ENCODE peak calls at places on chromosomes 7 and 10, in ten cellular contexts. B is fibroblast of lung, N is choroid plexus epithelial cell, E is GM12865, G is endothelial cell, X is WTC11, Y is lower leg skin, V is OCI-LY7, L is upper lobe of left lung, W is neural progenitor cell. C is an unnamed sample.

GRCh38 chr10:33157108-33157507 is 177.4 kb downstream of the NRP1 start:
- DNase-seq in L (no peak), V (no peak), N (peak; percentile 74), G (no peak), W (no peak), E (no peak), Y (no peak), X (no peak), B (peak; percentile 69), C (no peak)

GRCh38 chr10:96967847-96968246 is 135.7 kb downstream of the LCOR start:
- DNase-seq in L (no peak), G (no peak), X (no peak), B (peak; percentile 68), N (peak; percentile 26), E (no peak), W (no peak), V (no peak), Y (no peak), C (no peak)

GRCh38 chr7:104923010-104923421 is 91.0 kb upstream of the KMT2E start:
- DNase-seq in L (no peak), G (peak; percentile 71), X (peak; percentile 73), E (peak; percentile 93), N (peak; percentile 94), B (peak; percentile 82), V (peak; percentile 92), W (peak; percentile 86), Y (peak; percentile 79), C (peak; percentile 73)

GRCh38 chr10:74113546-74113945 is 37.1 kb downstream of the AP3M1 start:
- DNase-seq in Y (no peak), E (no peak), L (no peak), W (no peak), V (no peak), X (no peak), N (peak; percentile 46), B (peak; percentile 28), G (no peak), C (no peak)

GRCh38 chr10:48253970-48254657 is 20.4 kb downstream of the FRMPD2 start:
- DNase-seq in E (no peak), L (no peak), V (no peak), X (no peak), W (no peak), G (no peak), B (peak; percentile 90), Y (no peak), N (peak; percentile 69), C (no peak)

GRCh38 chr10:78774999-78775711 is 293.6 kb upstream of the ZMIZ1 start:
- DNase-seq in V (no peak), W (no peak), N (peak; percentile 90), E (no peak), L (no peak), G (no peak), Y (no peak), X (no peak), B (peak; percentile 17), C (no peak)

GRCh38 chr7:10708447-10708846 is 265.2 kb upstream of the PHF14 start:
- DNase-seq in L (no peak), N (no peak), B (no peak), Y (no peak), W (peak; percentile 78), G (peak; percentile 34), V (peak; percentile 54), X (peak; percentile 38), E (peak; percentile 62), C (no peak)

GRCh38 chr7:47542051-47542450 is 39.9 kb downstream of the TNS3 start:
- DNase-seq in E (no peak), V (no peak), Y (no peak), X (no peak), B (no peak), L (no peak), W (no peak), G (no peak), N (no peak), C (no peak)

GRCh38 chr7:125644113-125644512 is 714.5 kb upstream of the POT1 start:
- DNase-seq in V (no peak), X (no peak), W (no peak), G (no peak), B (peak; percentile 2), L (no peak), N (peak; percentile 23), E (no peak), Y (no peak), C (no peak)

GRCh38 chr7:74625446-74625845 is 32.1 kb upstream of the GTF2I start:
- DNase-seq in W (no peak), L (no peak), Y (no peak), E (no peak), X (no peak), B (peak; percentile 42), V (peak; percentile 46), G (no peak), N (peak; percentile 81), C (no peak)
- TF ChIP-seq CTCF in W (no peak), L (no peak), Y (no peak), E (no peak), X (no peak), B (peak; percentile 32), V (peak; percentile 50), G (no peak), N (peak; percentile 42), C (no peak)

GRCh38 chr7:28018446-28018845 is 162.1 kb downstream of the JAZF1 start:
- DNase-seq in B (peak; percentile 48), X (no peak), V (no peak), Y (no peak), E (no peak), L (no peak), N (peak; percentile 47), W (no peak), G (no peak), C (no peak)

GRCh38 chr7:28018851-28019465 is 161.6 kb downstream of the JAZF1 start:
- DNase-seq in N (no peak), V (no peak), X (no peak), E (no peak), Y (no peak), L (no peak), G (no peak), W (peak; percentile 25), B (peak; percentile 40), C (no peak)

GRCh38 chr7:28017372-28017771 is 163.2 kb downstream of the JAZF1 start:
- DNase-seq in V (no peak), L (no peak), G (no peak), B (peak; percentile 72), W (no peak), N (no peak), E (no peak), X (no peak), Y (no peak), C (no peak)

GRCh38 chr7:28018020-28018419 is 162.6 kb downstream of the JAZF1 start:
- DNase-seq in N (no peak), B (no peak), W (no peak), E (no peak), Y (no peak), L (peak; percentile 17), V (no peak), X (no peak), G (no peak), C (no peak)

GRCh38 chr7:28020302-28020940 is 160.2 kb downstream of the JAZF1 start:
- DNase-seq in B (peak; percentile 65), V (peak; percentile 67), Y (peak; percentile 67), W (peak; percentile 85), N (peak; percentile 87), E (peak; percentile 77), G (peak; percentile 60), L (no peak), X (peak; percentile 65), C (peak; percentile 71)
- TF ChIP-seq CTCF in B (peak; percentile 79), V (peak; percentile 88), Y (peak; percentile 79), W (peak; percentile 84), N (peak; percentile 81), E (peak; percentile 91), G (peak; percentile 72), L (peak; percentile 89), X (peak; percentile 73), C (peak; percentile 47)

DNA sequence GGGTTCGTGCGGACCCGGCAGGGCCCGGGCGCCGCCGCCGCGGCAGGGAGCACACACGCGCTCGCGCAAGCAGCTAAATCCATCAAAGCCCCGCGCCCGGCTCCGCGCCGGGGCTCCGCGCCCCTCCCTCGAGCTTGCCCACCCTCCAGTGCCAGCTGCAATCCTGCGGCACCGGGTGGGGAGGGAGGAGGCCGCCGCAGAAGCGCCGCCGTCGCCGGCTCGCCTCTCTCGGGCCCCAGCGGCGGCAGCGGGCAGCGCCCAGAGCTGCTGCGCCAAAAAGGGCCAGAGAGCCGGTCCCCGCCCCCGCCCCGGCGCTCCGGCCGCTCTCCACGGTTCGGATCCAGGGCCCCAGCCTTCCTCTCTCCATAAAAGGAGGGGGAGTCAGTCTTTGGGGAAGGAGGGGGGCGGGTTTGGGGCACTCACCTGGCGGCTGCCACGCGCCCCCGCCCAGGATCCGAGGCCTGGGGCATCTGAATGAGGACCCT is 370 bp upstream of the PDGFA start:
- DNase-seq in Y (no peak), W (peak; percentile 86), N (peak; percentile 56), V (no peak), X (peak; percentile 78), B (peak; percentile 70), E (peak; percentile 45), L (peak; percentile 93), G (peak; percentile 57), C (peak; percentile 73)
- TF ChIP-seq CTCF in Y (no peak), W (peak; percentile 18), N (no peak), V (no peak), X (no peak), B (no peak), E (no peak), L (peak; percentile 81), G (no peak), C (no peak)

GRCh38 chr7:143002106-143002505 is 24.8 kb downstream of the OR9A2 start:
- DNase-seq in V (peak; percentile 29), G (no peak), B (no peak), N (peak; percentile 61), X (no peak), W (peak; percentile 30), E (peak; percentile 20), Y (no peak), L (no peak), C (no peak)
- TF ChIP-seq CTCF in V (peak; percentile 73), G (no peak), B (peak; percentile 18), N (peak; percentile 57), X (no peak), W (peak; percentile 58), E (peak; percentile 9), Y (no peak), L (no peak), C (no peak)

GRCh38 chr7:100627238-100627549 is 14.2 kb downstream of the TFR2 start:
- DNase-seq in X (no peak), W (no peak), N (no peak), G (no peak), B (no peak), L (no peak), V (no peak), E (no peak), Y (no peak), C (no peak)

GRCh38 chr7:100626530-100627237 is 14.3 kb downstream of the MOSPD3 start:
- DNase-seq in E (peak; percentile 89), N (peak; percentile 82), W (peak; percentile 89), X (peak; percentile 87), G (peak; percentile 76), Y (peak; percentile 78), L (peak; percentile 97), V (peak; percentile 85), B (peak; percentile 79), C (peak; percentile 98)

GRCh38 chr7:100626055-100626454 is 13.7 kb downstream of the MOSPD3 start:
- DNase-seq in X (no peak), G (no peak), Y (no peak), V (no peak), W (no peak), E (no peak), B (no peak), N (no peak), L (no peak), C (no peak)

GRCh38 chr7:100630066-100630465 is 11.3 kb downstream of the TFR2 start:
- DNase-seq in X (no peak), Y (no peak), W (no peak), E (no peak), G (no peak), N (no peak), V (no peak), B (no peak), L (no peak), C (no peak)

GRCh38 chr7:100629117-100629711 is 12.1 kb downstream of the TFR2 start:
- DNase-seq in Y (no peak), V (peak; percentile 65), X (peak; percentile 87), W (peak; percentile 77), E (peak; percentile 71), G (peak; percentile 71), B (no peak), N (peak; percentile 34), L (no peak), C (peak; percentile 71)
- TF ChIP-seq CTCF in Y (no peak), V (peak; percentile 78), X (peak; percentile 42), W (peak; percentile 68), E (peak; percentile 61), G (peak; percentile 44), B (peak; percentile 46), N (peak; percentile 64), L (peak; percentile 21), C (peak; percentile 20)

C was measured in GM20000.